ENCODE peak calls at places on chromosomes 1 and 21, in seven cellular contexts. A is left lung, O is heart left ventricle, S is mesenchymal stem cell, Q is psoas muscle, V is upper lobe of right lung, L is tibial nerve. P is an unnamed sample.
A peak's percentile ranks its signal among the peaks of the same experiment; 100 is the strongest.

GRCh38 chr21:46442938-46443337 is 15.8 kb upstream of the DIP2A start:
- DNase-seq in S (no peak), Q (peak; percentile 41), A (no peak), L (no peak), V (no peak), O (no peak), P (no peak)

GRCh38 chr1:24186993-24187790 is at the start of gene IFNLR1:
- DNase-seq in Q (peak; percentile 78), S (peak; percentile 42), O (peak; percentile 81), A (peak; percentile 89), L (no peak), V (peak; percentile 91), P (no peak)

GRCh38 chr21:45747802-45748445 is 104.4 kb downstream of the PCBP3 start:
- DNase-seq in A (no peak), Q (no peak), L (no peak), V (no peak), O (no peak), S (peak; percentile 36), P (no peak)

GRCh38 chr1:43582162-43582566 is 51.5 kb downstream of the PTPRF start:
- DNase-seq in S (peak; percentile 93), Q (no peak), O (no peak), V (no peak), L (no peak), A (no peak), P (no peak)

GRCh38 chr1:153291514-153291913 is 21.2 kb downstream of the PGLYRP3 start:
- DNase-seq in O (no peak), Q (no peak), A (no peak), L (no peak), S (no peak), V (no peak), P (no peak)

GRCh38 chr1:38525343-38525948 is 334.1 kb downstream of the RRAGC start:
- DNase-seq in S (no peak), Q (no peak), V (no peak), O (no peak), A (no peak), L (no peak), P (no peak)

GRCh38 chr1:194930132-194930531 is 1678.1 kb downstream of the KCNT2 start:
- DNase-seq in O (no peak), S (no peak), V (no peak), L (no peak), Q (no peak), A (no peak), P (no peak)

GRCh38 chr1:115908565-115909334 is 67.6 kb upstream of the SLC22A15 start:
- DNase-seq in S (no peak), Q (no peak), V (no peak), O (no peak), L (no peak), A (no peak), P (no peak)

GRCh38 chr1:40312238-40313205 is 4.6 kb downstream of the COL9A2 start:
- DNase-seq in L (no peak), A (peak; percentile 90), S (no peak), O (no peak), Q (no peak), V (no peak), P (peak; percentile 83)

GRCh38 chr1:77143529-77144121 is 75.6 kb downstream of the PIGK start:
- DNase-seq in Q (no peak), S (peak; percentile 18), A (no peak), V (no peak), L (no peak), O (no peak), P (no peak)

GRCh38 chr1:10671551-10672375 is 124.7 kb downstream of the CASZ1 start:
- DNase-seq in Q (no peak), A (no peak), V (no peak), O (no peak), L (no peak), S (no peak), P (no peak)

GRCh38 chr1:180925471-180926051 is 12.9 kb downstream of the KIAA1614 start:
- DNase-seq in A (peak; percentile 31), V (no peak), Q (no peak), S (no peak), O (no peak), L (no peak), P (no peak)

GRCh38 chr1:17187065-17187464 is 17.9 kb upstream of the PADI1 start:
- DNase-seq in Q (no peak), V (no peak), O (no peak), S (no peak), A (no peak), L (no peak), P (peak; percentile 56)

GRCh38 chr1:97145321-97145956 is 423.9 kb downstream of the PTBP2 start:
- DNase-seq in S (no peak), L (no peak), V (no peak), O (no peak), Q (no peak), A (no peak), P (no peak)

GRCh38 chr1:38102576-38102975 is 56.0 kb upstream of the POU3F1 start:
- DNase-seq in Q (no peak), V (no peak), S (no peak), A (no peak), O (no peak), L (no peak), P (no peak)

GRCh38 chr1:116881879-116882520 is 27.7 kb upstream of the PTGFRN start:
- DNase-seq in L (no peak), Q (no peak), O (no peak), V (no peak), A (no peak), S (peak; percentile 87), P (peak; percentile 80)

GRCh38 chr1:218299416-218299815 is 14.3 kb downstream of the RRP15 start:
- DNase-seq in O (no peak), A (no peak), S (peak; percentile 60), L (no peak), Q (no peak), V (no peak), P (no peak)

GRCh38 chr1:23865543-23865930 is 2.6 kb downstream of the FUCA1 start:
- DNase-seq in S (no peak), Q (no peak), A (no peak), O (no peak), V (no peak), L (no peak), P (no peak)

GRCh38 chr1:201542166-201543045 is 3.5 kb downstream of the NAV1 start:
- DNase-seq in A (no peak), L (no peak), S (peak; percentile 79), O (no peak), Q (peak; percentile 73), V (no peak), P (no peak)

GRCh38 chr1:15290382-15290781 is 43.4 kb downstream of the FHAD1 start:
- DNase-seq in V (peak; percentile 25), Q (no peak), L (no peak), S (peak; percentile 55), O (no peak), A (no peak), P (no peak)

GRCh38 chr1:24871306-24871901 is 58.7 kb downstream of the RUNX3 start:
- DNase-seq in L (no peak), Q (no peak), S (no peak), O (no peak), A (no peak), V (no peak), P (no peak)

DNA sequence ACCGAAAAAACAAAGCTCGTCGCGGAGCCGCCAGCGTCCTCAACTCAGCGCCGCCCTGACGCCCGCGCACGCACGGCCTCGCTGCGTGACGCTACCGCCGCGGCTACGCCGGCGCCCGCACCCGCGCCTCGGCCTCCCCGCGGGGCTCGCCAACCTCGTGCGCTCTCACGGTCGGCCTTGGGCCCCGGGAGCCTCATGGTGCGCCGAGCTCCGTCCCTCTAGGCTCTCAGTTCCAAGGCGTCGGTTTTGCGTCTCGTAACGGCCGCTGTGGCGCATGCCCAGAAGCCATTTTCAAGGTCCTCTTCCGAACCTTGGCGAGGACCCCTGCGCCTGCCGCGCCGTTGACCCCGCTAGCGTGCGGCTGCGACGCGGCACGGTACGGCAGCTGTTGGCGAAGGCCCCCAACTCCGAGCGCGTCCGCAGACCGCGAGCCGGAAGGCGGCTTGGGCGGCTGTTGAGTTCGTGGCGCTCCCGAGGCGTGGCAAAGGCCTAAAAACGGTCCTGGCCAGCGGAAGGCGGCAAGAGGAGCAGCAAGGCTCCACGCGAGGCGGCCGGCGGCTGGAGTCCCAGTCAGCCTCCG is at the start of gene HENMT1:
- DNase-seq in V (peak; percentile 85), O (peak; percentile 83), L (no peak), A (peak; percentile 92), Q (peak; percentile 81), S (peak; percentile 66), P (peak; percentile 84)
- H3K27ac ChIP-seq in V (peak within 1 kb of the TSS; percentile 98), O (peak within 1 kb of the TSS; percentile 81), L (peak within 1 kb of the TSS; percentile 37), A (peak within 1 kb of the TSS; percentile 98), Q (peak within 1 kb of the TSS; percentile 79), S (no peak within 1 kb of the TSS), P (peak within 1 kb of the TSS; percentile 94)

DNA sequence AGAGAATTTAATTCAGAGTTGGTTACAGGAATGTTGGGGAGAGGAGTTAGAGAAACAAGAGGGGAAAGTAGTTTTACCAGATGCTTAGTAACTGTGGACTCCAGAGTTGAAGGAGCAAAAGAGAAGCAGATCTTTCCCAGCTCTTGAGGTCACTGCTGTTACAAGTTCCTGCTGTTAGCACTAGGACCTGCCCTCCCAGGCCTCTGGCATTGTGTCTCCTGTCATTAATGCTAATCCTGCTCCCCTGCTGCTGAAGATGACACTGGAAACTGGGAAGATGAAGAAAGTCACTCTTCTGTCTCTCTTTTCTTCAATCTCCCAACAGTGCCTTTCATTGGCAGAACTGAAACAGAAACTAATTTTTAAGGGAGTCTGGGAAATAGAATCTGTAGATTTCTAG is 845.6 kb downstream of the ADGRL2 start:
- DNase-seq in Q (no peak), S (peak; percentile 41), A (no peak), V (no peak), L (no peak), O (no peak), P (no peak)
- H3K9me3 ChIP-seq in Q (no peaks in the 10 kb centered on the region), S (no peaks in the 10 kb centered on the region), A (no peaks in the 10 kb centered on the region), V (no peaks in the 10 kb centered on the region), L (no peaks in the 10 kb centered on the region), O (no peaks in the 10 kb centered on the region), P (no peaks in the 10 kb centered on the region)

DNA sequence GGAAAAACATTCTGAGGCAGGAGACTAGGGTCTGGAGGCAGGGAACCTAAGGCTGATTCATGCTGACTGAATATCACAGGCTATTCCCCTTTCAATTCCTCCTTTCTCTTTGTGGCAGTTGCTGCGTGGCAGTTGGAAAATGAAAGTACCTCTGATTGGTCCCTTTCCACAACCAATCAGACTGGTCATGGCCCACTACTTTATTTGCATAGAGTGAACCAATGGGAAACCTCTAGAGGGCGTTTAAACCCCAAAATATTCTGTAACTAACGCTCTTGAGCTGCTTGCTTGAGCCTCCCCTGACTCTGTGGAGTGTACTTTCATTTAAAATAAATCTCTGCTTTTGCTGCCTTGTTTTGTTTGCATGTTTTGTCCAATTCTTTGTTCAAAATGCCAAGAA is 27.7 kb upstream of the VN1R5 start:
- DNase-seq in S (peak; percentile 11), Q (no peak), O (no peak), L (no peak), V (no peak), A (no peak), P (no peak)
- H3K4me3 ChIP-seq in S (no peak overlapping the region), Q (no peak overlapping the region), O (no peak overlapping the region), L (no peak overlapping the region), V (no peak overlapping the region), A (no peak overlapping the region), P (no peak overlapping the region)

GRCh38 chr1:61083799-61084385 is 1.5 kb downstream of the NFIA start:
- DNase-seq in Q (no peak), O (no peak), A (no peak), S (peak; percentile 24), V (no peak), L (no peak), P (no peak)
- H3K27ac ChIP-seq in Q (peak overlapping the region; percentile 97), O (peak overlapping the region; percentile 95), A (peak overlapping the region; percentile 85), S (no peak overlapping the region), V (peak overlapping the region; percentile 94), L (peak overlapping the region; percentile 79), P (peak overlapping the region; percentile 94)

P was measured in suprapubic skin.